ENCODE peak calls at places on chromosomes 16 and 17, in six cellular contexts. Q is AML-193; B is stimulated activated CD4-positive, alpha-beta T cell treated with anti-CD3 and anti-CD28 coated beads, Interleukin-1b, Interleukin-23, amount 100 ng/mL, for 24 hours; A is AG04449; G is heart left ventricle; W is HuH-7. H is an unnamed sample.

GRCh38 chr17:48814504-48814903 is 2.5 kb downstream of the TTLL6 start:
- DNase-seq in G (peak; percentile 65), W (peak; percentile 92), A (no peak), B (peak; percentile 33), Q (peak; percentile 51), H (peak; percentile 61)

GRCh38 chr16:68232335-68232734 is 3.6 kb downstream of the ESRP2 start:
- DNase-seq in B (no peak), G (peak; percentile 58), A (no peak), Q (no peak), W (no peak), H (no peak)

GRCh38 chr16:50644730-50645129 is 36.4 kb downstream of the SNX20 start:
- DNase-seq in B (no peak), A (no peak), G (no peak), W (no peak), Q (no peak), H (peak; percentile 42)

GRCh38 chr16:77273-77806 is 685 bp upstream of the MPG start:
- DNase-seq in A (no peak), G (peak; percentile 80), W (peak; percentile 37), Q (peak; percentile 24), B (no peak), H (peak; percentile 51)

GRCh38 chr16:2530629-2531318 is 434 bp downstream of the CEMP1 start:
- DNase-seq in A (no peak), W (no peak), G (peak; percentile 62), Q (no peak), B (no peak), H (no peak)

GRCh38 chr16:69839240-69839688 is 77.1 kb downstream of the WWP2 start:
- DNase-seq in B (no peak), G (no peak), Q (no peak), W (no peak), A (no peak), H (peak; percentile 37)

GRCh38 chr17:48522031-48522593 is 8.7 kb downstream of the HOXB1 start:
- DNase-seq in B (no peak), Q (no peak), A (no peak), G (no peak), W (no peak), H (no peak)

GRCh38 chr17:40209404-40210093 is 9.6 kb upstream of the WIPF2 start:
- DNase-seq in Q (no peak), A (peak; percentile 69), G (no peak), B (no peak), W (no peak), H (no peak)

GRCh38 chr17:20267459-20267842 is 199.9 kb downstream of the LGALS9B start:
- DNase-seq in G (no peak), W (no peak), Q (no peak), A (no peak), B (no peak), H (no peak)

GRCh38 chr16:70571623-70572022 is 48.0 kb downstream of the SF3B3 start:
- DNase-seq in A (no peak), B (no peak), W (no peak), G (no peak), Q (no peak), H (no peak)

GRCh38 chr16:46842192-46842895 is 11.4 kb upstream of the C16orf87 start:
- DNase-seq in W (no peak), A (no peak), G (no peak), B (no peak), Q (no peak), H (no peak)

GRCh38 chr16:11621920-11622651 is 35.4 kb upstream of the LITAF start:
- DNase-seq in G (no peak), W (no peak), Q (no peak), B (no peak), A (no peak), H (no peak)

GRCh38 chr17:76166168-76166567 is 25.1 kb upstream of the FOXJ1 start:
- DNase-seq in W (no peak), A (no peak), B (no peak), Q (no peak), G (no peak), H (peak; percentile 13)

GRCh38 chr16:11835891-11836652 is 15.3 kb downstream of the RSL1D1 start:
- DNase-seq in G (no peak), A (no peak), Q (no peak), W (no peak), B (no peak), H (no peak)

GRCh38 chr16:52113812-52114211 is 433.1 kb downstream of the TOX3 start:
- DNase-seq in Q (no peak), B (no peak), A (no peak), W (no peak), G (no peak), H (no peak)

GRCh38 chr16:89042711-89043551 is 50.7 kb upstream of the ACSF3 start:
- DNase-seq in A (no peak), G (peak; percentile 45), Q (no peak), W (no peak), B (no peak), H (no peak)

GRCh38 chr17:75832164-75832651 is 12.0 kb downstream of the UNC13D start:
- DNase-seq in Q (peak; percentile 14), W (no peak), A (no peak), G (no peak), B (no peak), H (peak; percentile 35)

GRCh38 chr17:20121359-20122235 is 112.4 kb downstream of the SPECC1 start:
- DNase-seq in W (peak; percentile 39), G (no peak), A (peak; percentile 7), Q (peak; percentile 31), B (peak; percentile 51), H (peak; percentile 84)

GRCh38 chr16:81632392-81633146 is 146.5 kb upstream of the PLCG2 start:
- DNase-seq in W (no peak), A (no peak), B (peak; percentile 40), Q (peak; percentile 90), G (peak; percentile 47), H (peak; percentile 25)

GRCh38 chr17:50259484-50260324 is 14.6 kb upstream of the TMEM92 start:
- DNase-seq in Q (no peak), B (no peak), G (no peak), A (no peak), W (peak; percentile 3), H (no peak)

GRCh38 chr17:19334331-19334730 is 28.2 kb downstream of the B9D1 start:
- DNase-seq in W (no peak), A (no peak), B (no peak), G (no peak), Q (no peak), H (no peak)

GRCh38 chr17:64063088-64063487 is 42.7 kb upstream of the ICAM2 start:
- DNase-seq in A (no peak), G (no peak), Q (no peak), B (no peak), W (no peak), H (no peak)

GRCh38 chr16:71722801-71723536 is 1.5 kb downstream of the PHLPP2 start:
- DNase-seq in Q (no peak), B (peak; percentile 29), W (peak; percentile 72), G (peak; percentile 83), A (no peak), H (peak; percentile 67)

GRCh38 chr17:68706351-68706750 is 105.2 kb upstream of the FAM20A start:
- DNase-seq in B (no peak), Q (no peak), A (no peak), W (no peak), G (no peak), H (no peak)

GRCh38 chr17:27888945-27889344 is 4.2 kb downstream of the LYRM9 start:
- DNase-seq in B (no peak), G (no peak), Q (no peak), A (no peak), W (no peak), H (no peak)

GRCh38 chr17:3528604-3529511 is 28.8 kb downstream of the TRPV3 start:
- DNase-seq in A (no peak), W (no peak), B (no peak), G (no peak), Q (no peak), H (peak; percentile 46)